ENCODE peak calls at places on chromosomes 16 and 17, in seven cellular contexts. O is astrocyte of the spinal cord; I is A549; H is heart right ventricle; M is GM04504; T is stimulated activated CD4-positive, alpha-beta T cell treated with anti-CD3 and anti-CD28 coated beads, TNF-alpha, amount 100 ng/mL, for 1 hour; R is NCI-H1436. A is an unnamed sample.

GRCh38 chr16:84462296-84463210 is 41.9 kb downstream of the MEAK7 start:
- DNase-seq in O (no peak), I (no peak), H (no peak), M (no peak), T (no peak), R (no peak), A (no peak)

GRCh38 chr17:19368119-19368660 is 5.7 kb upstream of the B9D1 start:
- DNase-seq in O (peak), I (no peak), H (no peak), M (no peak), T (no peak), R (no peak), A (no peak)

GRCh38 chr16:54334208-54334607 is 47.6 kb upstream of the IRX3 start:
- DNase-seq in O (no peak), I (no peak), H (no peak), M (no peak), T (no peak), R (no peak), A (no peak)

GRCh38 chr16:27374794-27375499 is 27.0 kb upstream of the IL21R start:
- DNase-seq in O (peak), I (peak), H (peak), M (peak), T (no peak), R (peak), A (no peak)

GRCh38 chr17:76033139-76033538 is 6.0 kb upstream of the EVPL start:
- DNase-seq in O (no peak), I (no peak), H (no peak), M (no peak), T (no peak), R (no peak), A (no peak)

GRCh38 chr16:1167276-1168107 is 14.6 kb downstream of the CACNA1H start:
- DNase-seq in O (no peak), I (no peak), H (no peak), M (no peak), T (no peak), R (peak), A (no peak)

GRCh38 chr16:2432286-2432685 is 3.0 kb downstream of the CCNF start:
- DNase-seq in O (no peak), I (no peak), H (no peak), M (no peak), T (no peak), R (no peak), A (no peak)

GRCh38 chr17:81093576-81094223 is 58.7 kb downstream of the BAIAP2 start:
- DNase-seq in O (no peak), I (no peak), H (no peak), M (no peak), T (no peak), R (no peak), A (no peak)

GRCh38 chr16:58299757-58300349 is 5.0 kb upstream of the PRSS54 start:
- DNase-seq in O (no peak), I (peak), H (peak), M (no peak), T (no peak), R (no peak), A (no peak)

GRCh38 chr16:16154292-16154951 is 68.9 kb downstream of the ABCC6 start:
- DNase-seq in O (no peak), I (no peak), H (no peak), M (no peak), T (no peak), R (no peak), A (no peak)

GRCh38 chr16:12178251-12178990 is 201.9 kb downstream of the SNX29 start:
- DNase-seq in O (no peak), I (no peak), H (peak), M (peak), T (no peak), R (no peak), A (no peak)

GRCh38 chr16:83581082-83581481 is 226.7 kb upstream of the HSBP1 start:
- DNase-seq in O (no peak), I (no peak), H (no peak), M (no peak), T (no peak), R (no peak), A (no peak)

GRCh38 chr16:75267631-75268264 is 16.3 kb upstream of the BCAR1 start:
- DNase-seq in O (peak), I (peak), H (peak), M (no peak), T (no peak), R (peak), A (no peak)

GRCh38 chr17:64736804-64737492 is 74.8 kb upstream of the SMURF2 start:
- DNase-seq in O (peak), I (peak), H (no peak), M (no peak), T (peak), R (peak), A (no peak)